ENCODE peak calls at places on chromosome 16, in six cellular contexts. G is K562, E is GM12878, R is H1, W is HepG2, Q is SK-N-SH. N is an unnamed sample.

GRCh38 chr16:72172105-72173034 is at the start of gene PMFBP1:
- DNase-seq in G (peak), E (peak), R (no peak), W (peak), Q (no peak), N (no peak)

GRCh38 chr16:25007284-25007984 is 7.7 kb downstream of the ARHGAP17 start:
- DNase-seq in G (no peak), E (no peak), R (no peak), W (no peak), Q (no peak), N (no peak)

GRCh38 chr16:27428035-27428785 is 26.2 kb downstream of the IL21R start:
- DNase-seq in G (no peak), E (no peak), R (peak), W (no peak), Q (no peak), N (no peak)

GRCh38 chr16:46757339-46758050 is 9.4 kb upstream of the MYLK3 start:
- DNase-seq in G (peak), E (no peak), R (no peak), W (no peak), Q (peak), N (no peak)

GRCh38 chr16:86018487-86018886 is 119.5 kb downstream of the IRF8 start:
- DNase-seq in G (no peak), E (no peak), R (no peak), W (no peak), Q (no peak), N (no peak)

GRCh38 chr16:62821771-62822170 is 785.5 kb upstream of the CDH8 start:
- DNase-seq in G (no peak), E (no peak), R (no peak), W (no peak), Q (no peak), N (no peak)

GRCh38 chr16:87051526-87052320 is 265.5 kb downstream of the C16orf95 start:
- DNase-seq in G (no peak), E (no peak), R (no peak), W (no peak), Q (no peak), N (no peak)

GRCh38 chr16:12065866-12066545 is 89.5 kb downstream of the SNX29 start:
- DNase-seq in G (no peak), E (no peak), R (no peak), W (no peak), Q (no peak), N (no peak)

GRCh38 chr16:86573215-86573614 is 5.1 kb upstream of the FOXL1 start:
- DNase-seq in G (no peak), E (no peak), R (peak), W (no peak), Q (no peak), N (no peak)

GRCh38 chr16:77960771-77961170 is 61.6 kb upstream of the CLEC3A start:
- DNase-seq in G (no peak), E (no peak), R (no peak), W (no peak), Q (no peak), N (no peak)

GRCh38 chr16:30728904-30729672 is 19.1 kb upstream of the PHKG2 start:
- DNase-seq in G (no peak), E (no peak), R (no peak), W (no peak), Q (no peak), N (no peak)

GRCh38 chr16:18958621-18959578 is 24.8 kb upstream of the TMC7 start:
- DNase-seq in G (no peak), E (no peak), R (no peak), W (peak), Q (no peak), N (no peak)

DNA sequence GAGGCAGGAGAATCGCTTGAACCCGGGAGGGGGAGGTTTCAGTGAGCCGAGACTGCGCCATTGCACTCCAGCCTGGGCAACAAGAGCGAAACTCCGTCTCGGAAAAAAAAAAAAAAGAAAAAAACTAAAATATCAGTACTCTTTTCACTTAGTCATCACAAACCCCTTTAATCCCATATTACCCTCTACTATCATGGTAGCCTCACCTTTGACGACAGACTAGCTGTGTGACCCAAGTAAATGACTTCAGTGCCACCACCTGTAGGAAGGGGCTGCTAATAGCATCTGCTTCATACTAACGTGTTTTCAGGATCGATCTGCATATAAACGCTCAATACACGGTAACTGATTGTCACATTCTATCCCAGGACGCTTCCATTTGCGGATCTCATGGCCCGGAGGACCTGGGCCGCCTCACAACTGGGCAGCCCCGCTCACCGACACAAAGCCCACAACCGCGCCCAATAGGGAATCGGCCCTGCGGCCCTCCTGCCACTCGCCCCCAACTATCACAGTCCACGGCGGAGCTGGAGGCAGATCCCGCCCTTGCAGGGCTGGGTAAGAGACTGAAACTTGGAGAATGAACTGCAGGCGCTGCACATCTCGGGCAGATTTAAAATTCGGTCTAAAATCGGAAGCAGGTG is 1.1 kb upstream of the ZNF263 start:
- DNase-seq in G (no peak), E (no peak), R (no peak), W (peak), Q (peak), N (no peak)
- TF ChIP-seq SIN3A in G (no peak), E (no peak), R (no peak), W (peak), Q (no peak), N (no peak)

DNA sequence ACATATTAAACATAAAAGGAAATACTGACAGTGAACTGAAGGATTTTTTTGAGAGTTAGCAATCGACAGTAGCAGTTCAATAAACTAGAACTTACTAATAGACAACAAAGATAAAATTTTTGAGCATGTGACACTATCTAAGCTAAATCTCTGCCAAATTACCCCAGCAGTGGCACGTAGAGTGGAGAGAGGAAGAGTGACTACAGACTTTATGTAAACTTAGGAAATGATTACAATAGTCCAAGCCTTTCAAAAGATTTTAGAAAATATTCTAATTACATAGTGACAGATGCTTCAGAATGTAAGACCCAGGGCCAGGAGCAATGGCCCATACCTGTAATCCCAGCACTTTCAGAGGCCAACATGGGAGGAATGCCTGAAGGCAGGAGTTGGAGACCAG is 52.4 kb downstream of the CFDP1 start:
- DNase-seq in G (no peak), E (no peak), R (no peak), W (no peak), Q (no peak), N (no peak)
- H2AFZ ChIP-seq in G (no peak), E (no peak), R (no peak), W (no peak), Q (no peak), N (no peak)

GRCh38 chr16:10170016-10170415 is 12.2 kb downstream of the GRIN2A start:
- DNase-seq in G (no peak), E (no peak), R (no peak), W (no peak), Q (no peak), N (no peak)

GRCh38 chr16:10168258-10168657 is 14.0 kb downstream of the GRIN2A start:
- DNase-seq in G (no peak), E (no peak), R (no peak), W (no peak), Q (no peak), N (no peak)

GRCh38 chr16:10169031-10169430 is 13.2 kb downstream of the GRIN2A start:
- DNase-seq in G (no peak), E (no peak), R (no peak), W (no peak), Q (no peak), N (no peak)

GRCh38 chr16:10171225-10171624 is 11.0 kb downstream of the GRIN2A start:
- DNase-seq in G (no peak), E (no peak), R (no peak), W (peak), Q (no peak), N (no peak)

GRCh38 chr16:10172848-10173655 is 9.2 kb downstream of the GRIN2A start:
- DNase-seq in G (no peak), E (peak), R (no peak), W (no peak), Q (no peak), N (no peak)
- TF ChIP-seq SIN3A in G (no peak), E (no peak), R (no peak), W (no peak), Q (no peak), N (no peak)

GRCh38 chr16:82005491-82005830 is 5.8 kb downstream of the SDR42E1 start:
- DNase-seq in G (no peak), E (no peak), R (no peak), W (no peak), Q (no peak), N (no peak)
- H2AFZ ChIP-seq in G (no peak), E (no peak), R (no peak), W (no peak), Q (no peak), N (no peak)

DNA sequence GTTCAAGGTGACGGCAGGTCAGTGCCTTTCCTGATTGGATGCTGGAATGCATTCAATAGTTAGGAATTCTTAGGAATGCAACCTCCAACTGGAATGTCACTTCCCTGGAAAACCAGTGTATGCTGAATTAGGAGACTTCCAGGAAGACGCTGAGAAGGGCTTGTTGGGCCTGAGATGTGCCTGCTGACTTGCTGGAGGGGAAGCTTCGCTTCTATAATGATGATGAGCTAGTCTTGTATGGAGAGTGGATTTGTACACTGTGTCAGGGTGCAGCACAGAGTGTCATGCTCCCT is 45.6 kb downstream of the SMPD3 start:
- DNase-seq in G (no peak), E (no peak), R (no peak), W (no peak), Q (no peak), N (no peak)
- TF ChIP-seq SIN3A in G (no peak), E (no peak), R (no peak), W (no peak), Q (no peak), N (no peak)

GRCh38 chr16:56601325-56601724 is 7.1 kb upstream of the MT2A start:
- DNase-seq in G (no peak), E (no peak), R (no peak), W (no peak), Q (no peak), N (no peak)
- H2AFZ ChIP-seq in G (no peak), E (no peak), R (no peak), W (no peak), Q (no peak), N (no peak)

DNA sequence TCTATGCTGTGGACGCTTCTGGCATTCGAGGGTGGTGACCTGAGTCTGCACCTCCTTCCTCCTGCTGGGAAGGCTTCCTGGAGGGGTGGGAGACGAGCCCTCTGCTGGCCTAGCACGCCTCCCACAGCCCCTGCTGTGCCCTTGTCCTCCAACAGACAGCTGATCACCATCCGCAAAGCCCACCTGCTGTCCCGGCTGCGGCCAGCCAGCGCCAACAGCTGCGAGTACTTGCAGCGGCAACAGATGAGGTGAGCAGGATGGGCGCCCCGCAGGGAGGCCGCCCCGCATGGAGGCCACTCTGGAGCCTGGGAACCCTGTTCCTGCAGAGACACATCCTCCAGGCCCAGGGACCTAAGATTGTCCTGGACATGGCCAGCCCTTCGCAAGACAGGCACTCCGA is 21.6 kb downstream of the UBALD1 start:
- DNase-seq in G (no peak), E (no peak), R (peak), W (no peak), Q (peak), N (no peak)
- TF ChIP-seq SIN3A in G (no peak), E (no peak), R (peak), W (no peak), Q (no peak), N (no peak)

DNA sequence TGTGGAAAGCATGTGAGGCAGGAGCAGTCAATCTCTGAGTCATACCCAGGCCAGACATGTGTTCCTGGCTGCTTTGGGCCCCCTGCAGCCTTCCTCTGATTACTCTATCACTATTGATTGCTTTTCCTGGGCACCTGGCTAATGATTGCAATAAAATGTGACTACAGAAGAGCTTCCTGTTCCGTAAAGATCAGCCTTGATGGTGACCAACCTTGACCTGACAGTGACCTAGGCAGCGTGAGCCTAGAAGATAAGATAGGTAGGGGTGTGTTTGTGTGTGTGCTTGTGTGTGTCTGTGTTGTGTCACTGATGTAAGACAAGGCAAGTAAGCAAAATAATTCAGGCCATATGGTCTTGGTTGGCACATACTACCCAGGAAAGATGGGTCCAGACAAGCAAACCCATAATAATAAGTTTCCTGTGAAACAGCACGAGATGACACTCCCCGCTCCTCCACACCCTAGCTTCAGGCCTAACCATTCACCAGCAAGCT is 367.7 kb upstream of the CDH11 start:
- DNase-seq in G (no peak), E (no peak), R (no peak), W (no peak), Q (peak), N (no peak)
- H2AFZ ChIP-seq in G (no peak), E (no peak), R (no peak), W (no peak), Q (no peak), N (no peak)

N was measured in HCT116.